ENCODE peak calls at places on chromosome 1, in four cellular contexts. L, T, I and F are unnamed samples.

GRCh38 chr1:30788580-30789387 is 31.2 kb upstream of the LAPTM5 start:
- DNase-seq in T (no peak), I (no peak), L (no peak), F (no peak)

GRCh38 chr1:212980123-212980800 is 29.9 kb downstream of the VASH2 start:
- DNase-seq in T (no peak), I (no peak), L (peak), F (peak)

GRCh38 chr1:167755568-167756145 is 33.9 kb downstream of the MPZL1 start:
- DNase-seq in I (no peak), L (no peak), T (no peak), F (no peak)

GRCh38 chr1:2049517-2050481 is at the start of gene PRKCZ:
- DNase-seq in L (peak), T (peak), I (no peak), F (peak)

GRCh38 chr1:119815361-119815760 is 4.1 kb upstream of the REG4 start:
- DNase-seq in L (no peak), I (no peak), T (no peak), F (no peak)

GRCh38 chr1:109181085-109181806 is 32.5 kb upstream of the SARS1 start:
- DNase-seq in I (no peak), T (no peak), L (no peak), F (no peak)

GRCh38 chr1:234845097-234845660 is 235.2 kb upstream of the IRF2BP2 start:
- DNase-seq in T (no peak), L (no peak), I (no peak), F (no peak)

GRCh38 chr1:99496067-99496466 is 149.8 kb upstream of the PALMD start:
- DNase-seq in I (no peak), L (no peak), T (no peak), F (no peak)

GRCh38 chr1:3012511-3013291 is 8.6 kb upstream of the ACTRT2 start:
- DNase-seq in L (peak), I (peak), T (no peak), F (no peak)

GRCh38 chr1:248686815-248687214 is 15.8 kb downstream of the OR14I1 start:
- DNase-seq in T (no peak), I (no peak), L (no peak), F (no peak)

GRCh38 chr1:197469620-197470210 is 201.7 kb downstream of the CRB1 start:
- DNase-seq in L (no peak), I (no peak), T (no peak), F (no peak)

GRCh38 chr1:24096009-24096736 is 15.8 kb downstream of the MYOM3 start:
- DNase-seq in I (no peak), T (no peak), L (peak), F (no peak)

GRCh38 chr1:89566761-89567174 is 42.1 kb downstream of the LRRC8B start:
- DNase-seq in T (no peak), I (peak), L (peak), F (no peak)

GRCh38 chr1:202085682-202086373 is 36.9 kb upstream of the GPR37L1 start:
- DNase-seq in I (no peak), T (no peak), L (no peak), F (no peak)

GRCh38 chr1:224430511-224431113 is 4.0 kb downstream of the WDR26 start:
- DNase-seq in I (no peak), L (peak), T (no peak), F (no peak)

GRCh38 chr1:15382601-15383518 is 26.8 kb upstream of the EFHD2 start:
- DNase-seq in I (no peak), L (no peak), T (no peak), F (no peak)
- TF ChIP-seq CTCF in I (no peak), L (no peak), T (no peak), F (no peak)

DNA sequence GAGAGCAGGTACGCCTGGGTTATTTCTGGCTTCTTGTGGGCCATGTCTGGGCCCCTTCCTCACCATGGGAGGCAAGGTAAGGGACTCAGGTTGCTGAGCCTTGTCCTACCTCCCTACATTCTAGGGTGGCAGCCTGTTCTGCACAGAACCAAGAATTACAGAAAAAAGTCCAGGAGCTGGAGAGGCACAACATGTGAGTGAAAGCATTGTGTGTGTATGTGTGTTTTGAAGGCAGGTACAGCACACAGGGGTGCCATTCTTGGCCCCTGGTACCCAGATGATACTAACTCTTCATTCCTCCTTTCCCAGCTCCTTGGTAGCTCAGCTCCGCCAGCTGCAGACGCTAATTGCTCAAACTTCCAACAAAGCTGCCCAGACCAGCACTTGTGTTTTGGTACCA is 4.4 kb downstream of the JTB start:
- DNase-seq in T (no peak), I (no peak), L (no peak), F (no peak)
- TF ChIP-seq POLR2A in T (no peak), I (no peak), L (no peak), F (no peak)

GRCh38 chr1:210185063-210185462 is 47.5 kb upstream of the SERTAD4 start:
- DNase-seq in L (no peak), I (no peak), T (no peak), F (no peak)
- TF ChIP-seq CTCF in L (no peak), I (no peak), T (no peak), F (no peak)

GRCh38 chr1:92857817-92858216 is 26.0 kb downstream of the RPL5 start:
- DNase-seq in L (no peak), T (no peak), I (no peak), F (no peak)
- TF ChIP-seq POLR2A in L (no peak), T (no peak), I (no peak), F (no peak)

GRCh38 chr1:45344491-45344890 is 4.3 kb upstream of the MUTYH start:
- DNase-seq in T (no peak), L (no peak), I (no peak), F (no peak)

GRCh38 chr1:45345014-45345413 is 4.8 kb upstream of the MUTYH start:
- DNase-seq in I (no peak), L (no peak), T (no peak), F (no peak)

GRCh38 chr1:45339694-45340558 is at the start of the genes MUTYH and TOE1:
- DNase-seq in L (peak), T (peak), I (peak), F (peak)

GRCh38 chr1:45337630-45338320 is 2.2 kb upstream of the TOE1 start:
- DNase-seq in L (no peak), I (no peak), T (no peak), F (no peak)

DNA sequence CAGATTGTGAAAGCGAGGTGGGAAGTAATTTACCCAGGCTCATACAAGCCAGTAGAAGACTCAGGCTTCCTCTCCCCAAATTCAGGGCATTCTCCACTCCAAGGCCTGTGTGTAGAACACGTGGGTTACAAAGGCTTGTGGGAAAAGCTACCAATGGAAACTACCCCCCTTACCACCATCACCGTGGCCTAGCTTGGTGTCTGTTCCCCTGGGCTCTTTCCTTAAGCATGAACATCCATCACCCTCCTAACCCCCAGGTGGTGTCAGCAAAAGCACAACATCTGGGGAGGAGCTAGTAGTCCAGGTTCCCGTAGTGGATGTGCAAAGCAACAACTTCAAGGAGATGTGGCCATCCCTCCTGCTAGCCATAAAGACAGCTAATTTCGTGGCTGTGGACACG is 576 bp upstream of the MUTYH start:
- DNase-seq in T (no peak), I (no peak), L (no peak), F (no peak)
- TF ChIP-seq CTCF in T (no peak), I (no peak), L (no peak), F (no peak)